ENCODE peak calls at places on chromosomes 16 and 17, in six cellular contexts. One of them, this sample, is unnamed.

GRCh38 chr16:85564277-85565051 is 48.7 kb upstream of the GSE1 start:
- DNase-seq in left cardiac atrium: no peak
- DNase-seq in fibroblast of the aortic adventitia: no peak
- DNase-seq in lower leg skin: no peak
- DNase-seq in HepG2: no peak
- DNase-seq in suprapubic skin: no peak
- DNase-seq in this sample: no peak

GRCh38 chr16:16150117-16150877 is 73.0 kb downstream of the ABCC6 start:
- DNase-seq in fibroblast of the aortic adventitia: peak
- DNase-seq in lower leg skin: no peak
- DNase-seq in left cardiac atrium: peak
- DNase-seq in HepG2: no peak
- DNase-seq in suprapubic skin: no peak
- DNase-seq in this sample: peak

GRCh38 chr16:81720973-81721907 is 57.9 kb upstream of the PLCG2 start:
- DNase-seq in fibroblast of the aortic adventitia: peak
- DNase-seq in suprapubic skin: no peak
- DNase-seq in lower leg skin: no peak
- DNase-seq in left cardiac atrium: no peak
- DNase-seq in HepG2: no peak
- DNase-seq in this sample: no peak

GRCh38 chr17:142102-142661 is 4.8 kb downstream of the SCGB1C2 start:
- DNase-seq in HepG2: peak
- DNase-seq in left cardiac atrium: peak
- DNase-seq in suprapubic skin: peak
- DNase-seq in fibroblast of the aortic adventitia: peak
- DNase-seq in lower leg skin: peak
- DNase-seq in this sample: peak

GRCh38 chr16:10892782-10893181 is 15.8 kb downstream of the CIITA start:
- DNase-seq in HepG2: no peak
- DNase-seq in left cardiac atrium: no peak
- DNase-seq in lower leg skin: no peak
- DNase-seq in suprapubic skin: no peak
- DNase-seq in fibroblast of the aortic adventitia: no peak
- DNase-seq in this sample: no peak

GRCh38 chr16:10181196-10182162 is 749 bp downstream of the GRIN2A start:
- DNase-seq in left cardiac atrium: peak
- DNase-seq in HepG2: peak
- DNase-seq in suprapubic skin: no peak
- DNase-seq in fibroblast of the aortic adventitia: peak
- DNase-seq in lower leg skin: peak
- DNase-seq in this sample: peak

GRCh38 chr17:68514809-68515208 is 2.6 kb downstream of the PRKAR1A start:
- DNase-seq in suprapubic skin: no peak
- DNase-seq in HepG2: peak
- DNase-seq in lower leg skin: no peak
- DNase-seq in fibroblast of the aortic adventitia: peak
- DNase-seq in left cardiac atrium: no peak
- DNase-seq in this sample: no peak

GRCh38 chr17:48610282-48611211 is at the start of gene HOXB7:
- DNase-seq in left cardiac atrium: peak
- DNase-seq in lower leg skin: peak
- DNase-seq in suprapubic skin: peak
- DNase-seq in HepG2: no peak
- DNase-seq in fibroblast of the aortic adventitia: peak
- DNase-seq in this sample: peak

GRCh38 chr16:87918866-87919680 is 17.3 kb downstream of the CA5A start:
- DNase-seq in HepG2: no peak
- DNase-seq in fibroblast of the aortic adventitia: peak
- DNase-seq in left cardiac atrium: peak
- DNase-seq in suprapubic skin: peak
- DNase-seq in lower leg skin: peak
- DNase-seq in this sample: peak

GRCh38 chr17:50691550-50692447 is 15.9 kb downstream of the ANKRD40 start:
- DNase-seq in lower leg skin: no peak
- DNase-seq in left cardiac atrium: no peak
- DNase-seq in fibroblast of the aortic adventitia: no peak
- DNase-seq in HepG2: peak
- DNase-seq in suprapubic skin: peak
- DNase-seq in this sample: no peak

GRCh38 chr16:88346680-88347505 is 35.9 kb upstream of the ZNF469 start:
- DNase-seq in left cardiac atrium: peak
- DNase-seq in fibroblast of the aortic adventitia: no peak
- DNase-seq in suprapubic skin: no peak
- DNase-seq in HepG2: no peak
- DNase-seq in lower leg skin: no peak
- DNase-seq in this sample: peak

GRCh38 chr16:74888227-74888862 is 96.6 kb downstream of the WDR59 start:
- DNase-seq in lower leg skin: no peak
- DNase-seq in left cardiac atrium: no peak
- DNase-seq in HepG2: no peak
- DNase-seq in suprapubic skin: no peak
- DNase-seq in fibroblast of the aortic adventitia: no peak
- DNase-seq in this sample: no peak

GRCh38 chr17:17125136-17126084 is 80.7 kb downstream of the PLD6 start:
- DNase-seq in left cardiac atrium: no peak
- DNase-seq in lower leg skin: no peak
- DNase-seq in suprapubic skin: no peak
- DNase-seq in fibroblast of the aortic adventitia: no peak
- DNase-seq in HepG2: no peak
- DNase-seq in this sample: peak

GRCh38 chr17:29572691-29573557 is 4.4 kb downstream of the TP53I13 start:
- DNase-seq in suprapubic skin: peak
- DNase-seq in fibroblast of the aortic adventitia: peak
- DNase-seq in lower leg skin: peak
- DNase-seq in HepG2: no peak
- DNase-seq in left cardiac atrium: peak
- DNase-seq in this sample: peak

GRCh38 chr16:3094289-3095027 is 4.6 kb downstream of the ZSCAN10 start:
- DNase-seq in fibroblast of the aortic adventitia: peak
- DNase-seq in lower leg skin: no peak
- DNase-seq in left cardiac atrium: no peak
- DNase-seq in suprapubic skin: no peak
- DNase-seq in HepG2: peak
- DNase-seq in this sample: no peak

This sample was measured in left ventricle myocardium superior.